ENCODE peak calls at places on chromosomes 13 and 19, in five cellular contexts. One of them, this sample, is unnamed.

GRCh38 chr19:1063030-1063908 is 3.7 kb upstream of the ARHGAP45 start:
- DNase-seq in cardiac fibroblast: no peak
- DNase-seq in tibial nerve: no peak
- DNase-seq in dorsolateral prefrontal cortex: no peak
- DNase-seq in omental fat pad: no peak
- DNase-seq in this sample: peak; percentile 65

GRCh38 chr19:18385675-18386542 is at the start of gene GDF15:
- DNase-seq in dorsolateral prefrontal cortex: no peak
- DNase-seq in cardiac fibroblast: peak; percentile 92
- DNase-seq in tibial nerve: peak; percentile 70
- DNase-seq in omental fat pad: no peak
- DNase-seq in this sample: peak; percentile 73

GRCh38 chr13:63636231-63636993 is 2220.8 kb upstream of the PCDH20 start:
- DNase-seq in dorsolateral prefrontal cortex: no peak
- DNase-seq in tibial nerve: no peak
- DNase-seq in cardiac fibroblast: peak; percentile 0
- DNase-seq in omental fat pad: no peak
- DNase-seq in this sample: peak; percentile 4

GRCh38 chr13:107721436-107721835 is 493.9 kb downstream of the LIG4 start:
- DNase-seq in dorsolateral prefrontal cortex: no peak
- DNase-seq in tibial nerve: no peak
- DNase-seq in omental fat pad: no peak
- DNase-seq in cardiac fibroblast: no peak
- DNase-seq in this sample: no peak

GRCh38 chr19:3015126-3016057 is 13.7 kb downstream of the TLE2 start:
- DNase-seq in omental fat pad: no peak
- DNase-seq in tibial nerve: no peak
- DNase-seq in cardiac fibroblast: no peak
- DNase-seq in dorsolateral prefrontal cortex: no peak
- DNase-seq in this sample: no peak

GRCh38 chr13:59587971-59588716 is 575.6 kb downstream of the DIAPH3 start:
- DNase-seq in cardiac fibroblast: no peak
- DNase-seq in omental fat pad: no peak
- DNase-seq in tibial nerve: no peak
- DNase-seq in dorsolateral prefrontal cortex: no peak
- DNase-seq in this sample: no peak

GRCh38 chr13:96982672-96983071 is 11.6 kb downstream of the OXGR1 start:
- DNase-seq in dorsolateral prefrontal cortex: no peak
- DNase-seq in tibial nerve: peak; percentile 11
- DNase-seq in omental fat pad: no peak
- DNase-seq in cardiac fibroblast: peak; percentile 72
- DNase-seq in this sample: no peak

GRCh38 chr13:46492946-46493345 is 60.0 kb upstream of the LRCH1 start:
- DNase-seq in tibial nerve: peak; percentile 50
- DNase-seq in omental fat pad: no peak
- DNase-seq in cardiac fibroblast: peak; percentile 74
- DNase-seq in dorsolateral prefrontal cortex: no peak
- DNase-seq in this sample: peak; percentile 32

GRCh38 chr19:18167975-18168645 is 5.5 kb upstream of the IFI30 start:
- DNase-seq in cardiac fibroblast: peak; percentile 50
- DNase-seq in dorsolateral prefrontal cortex: no peak
- DNase-seq in omental fat pad: no peak
- DNase-seq in tibial nerve: no peak
- DNase-seq in this sample: peak; percentile 93

GRCh38 chr13:38045278-38046048 is 175.9 kb upstream of the TRPC4 start:
- DNase-seq in tibial nerve: no peak
- DNase-seq in omental fat pad: no peak
- DNase-seq in cardiac fibroblast: peak; percentile 60
- DNase-seq in dorsolateral prefrontal cortex: no peak
- DNase-seq in this sample: no peak

GRCh38 chr19:53898680-53899341 is 10.3 kb upstream of the CACNG7 start:
- DNase-seq in dorsolateral prefrontal cortex: no peak
- DNase-seq in omental fat pad: no peak
- DNase-seq in cardiac fibroblast: no peak
- DNase-seq in tibial nerve: no peak
- DNase-seq in this sample: no peak

GRCh38 chr13:32214073-32214472 is 101.1 kb downstream of the ZAR1L start:
- DNase-seq in omental fat pad: no peak
- DNase-seq in tibial nerve: no peak
- DNase-seq in dorsolateral prefrontal cortex: no peak
- DNase-seq in cardiac fibroblast: no peak
- DNase-seq in this sample: no peak

GRCh38 chr19:49514151-49514550 is 1.7 kb downstream of the FCGRT start:
- DNase-seq in cardiac fibroblast: no peak
- DNase-seq in dorsolateral prefrontal cortex: no peak
- DNase-seq in omental fat pad: no peak
- DNase-seq in tibial nerve: no peak
- DNase-seq in this sample: no peak

GRCh38 chr19:45446944-45447343 is 20.9 kb upstream of the FOSB start:
- DNase-seq in dorsolateral prefrontal cortex: no peak
- DNase-seq in tibial nerve: no peak
- DNase-seq in cardiac fibroblast: no peak
- DNase-seq in omental fat pad: no peak
- DNase-seq in this sample: no peak

GRCh38 chr19:13850910-13851753 is 25.8 kb upstream of the NANOS3 start:
- DNase-seq in dorsolateral prefrontal cortex: peak; percentile 84
- DNase-seq in omental fat pad: peak; percentile 81
- DNase-seq in cardiac fibroblast: peak; percentile 95
- DNase-seq in tibial nerve: peak; percentile 80
- DNase-seq in this sample: no peak

GRCh38 chr19:53877361-53877766 is 4.6 kb upstream of the PRKCG start:
- DNase-seq in tibial nerve: no peak
- DNase-seq in cardiac fibroblast: peak; percentile 38
- DNase-seq in dorsolateral prefrontal cortex: no peak
- DNase-seq in omental fat pad: no peak
- DNase-seq in this sample: no peak

GRCh38 chr13:107376393-107377085 is 808.6 kb upstream of the ARGLU1 start:
- DNase-seq in tibial nerve: no peak
- DNase-seq in dorsolateral prefrontal cortex: no peak
- DNase-seq in omental fat pad: no peak
- DNase-seq in cardiac fibroblast: peak; percentile 22
- DNase-seq in this sample: no peak

GRCh38 chr13:66532146-66532545 is 698.0 kb downstream of the PCDH9 start:
- DNase-seq in cardiac fibroblast: peak; percentile 32
- DNase-seq in omental fat pad: no peak
- DNase-seq in tibial nerve: no peak
- DNase-seq in dorsolateral prefrontal cortex: no peak
- DNase-seq in this sample: no peak

GRCh38 chr13:33349996-33350826 is 64.7 kb upstream of the STARD13 start:
- DNase-seq in omental fat pad: no peak
- DNase-seq in dorsolateral prefrontal cortex: peak; percentile 10
- DNase-seq in cardiac fibroblast: peak; percentile 56
- DNase-seq in tibial nerve: peak; percentile 41
- DNase-seq in this sample: no peak

GRCh38 chr19:19610376-19611240 is 7.9 kb downstream of the PBX4 start:
- DNase-seq in omental fat pad: no peak
- DNase-seq in cardiac fibroblast: no peak
- DNase-seq in tibial nerve: no peak
- DNase-seq in dorsolateral prefrontal cortex: no peak
- DNase-seq in this sample: no peak

GRCh38 chr13:100473087-100473486 is 115.5 kb downstream of the GGACT start:
- DNase-seq in cardiac fibroblast: no peak
- DNase-seq in dorsolateral prefrontal cortex: no peak
- DNase-seq in omental fat pad: no peak
- DNase-seq in tibial nerve: no peak
- DNase-seq in this sample: no peak

GRCh38 chr13:46745062-46745461 is 51.9 kb downstream of the ESD start:
- DNase-seq in dorsolateral prefrontal cortex: no peak
- DNase-seq in cardiac fibroblast: no peak
- DNase-seq in omental fat pad: no peak
- DNase-seq in tibial nerve: no peak
- DNase-seq in this sample: no peak

GRCh38 chr19:2494084-2494446 is 18.1 kb downstream of the GADD45B start:
- DNase-seq in cardiac fibroblast: peak; percentile 58
- DNase-seq in tibial nerve: no peak
- DNase-seq in dorsolateral prefrontal cortex: peak; percentile 49
- DNase-seq in omental fat pad: no peak
- DNase-seq in this sample: peak; percentile 26

DNA sequence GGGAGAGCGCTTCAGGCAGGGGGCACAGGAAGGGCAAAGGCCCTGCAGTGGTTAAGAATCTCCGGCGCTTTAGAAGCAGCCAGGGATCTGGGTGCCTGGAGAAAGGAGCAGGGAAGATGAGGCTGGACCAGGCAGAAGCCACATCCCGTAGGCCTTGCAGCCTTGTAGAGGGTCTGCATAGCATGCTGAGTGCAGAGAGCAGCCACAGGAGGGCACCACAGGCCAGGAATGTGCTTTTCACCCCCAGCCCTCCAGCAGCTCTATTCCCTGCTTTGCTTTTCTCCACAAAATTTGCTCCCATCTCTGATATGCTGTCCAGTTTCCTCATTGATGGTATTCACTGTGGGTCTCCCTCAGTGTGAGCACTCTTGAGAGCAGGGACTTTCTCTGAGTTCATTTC is 5.7 kb downstream of the WDR62 start:
- DNase-seq in dorsolateral prefrontal cortex: peak; percentile 77
- DNase-seq in tibial nerve: peak; percentile 53
- DNase-seq in omental fat pad: no peak
- DNase-seq in cardiac fibroblast: peak; percentile 78
- DNase-seq in this sample: peak; percentile 61
- TF ChIP-seq CTCF in dorsolateral prefrontal cortex: peak; percentile 79
- TF ChIP-seq CTCF in tibial nerve: peak; percentile 67
- TF ChIP-seq CTCF in omental fat pad: no peak
- TF ChIP-seq CTCF in cardiac fibroblast: peak; percentile 75
- TF ChIP-seq CTCF in this sample: peak; percentile 85

DNA sequence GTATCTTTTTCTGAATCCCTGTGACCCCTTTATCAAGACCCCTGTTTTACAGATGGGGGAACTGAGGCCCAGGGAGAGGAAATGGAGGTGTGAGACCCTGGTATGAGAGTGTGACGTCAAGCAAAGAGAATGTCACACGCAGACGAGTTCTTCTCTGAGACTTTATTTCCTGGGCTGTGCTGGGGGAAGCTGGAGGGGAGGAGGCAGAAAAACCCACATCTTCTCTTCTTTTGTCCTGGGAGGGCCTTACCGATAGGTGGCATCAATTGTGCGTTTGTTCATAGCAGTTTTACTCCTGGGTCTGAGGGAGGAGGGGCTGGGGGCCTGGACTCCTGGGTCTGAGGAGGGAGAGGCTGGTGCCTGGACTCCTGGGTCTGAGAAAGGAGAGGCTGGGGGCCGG is 4.9 kb upstream of the KLK15 start:
- DNase-seq in omental fat pad: no peak
- DNase-seq in tibial nerve: no peak
- DNase-seq in cardiac fibroblast: no peak
- DNase-seq in dorsolateral prefrontal cortex: no peak
- DNase-seq in this sample: peak; percentile 73
- TF ChIP-seq CTCF in omental fat pad: no peak
- TF ChIP-seq CTCF in tibial nerve: no peak
- TF ChIP-seq CTCF in cardiac fibroblast: no peak
- TF ChIP-seq CTCF in dorsolateral prefrontal cortex: no peak
- TF ChIP-seq CTCF in this sample: peak; percentile 59

DNA sequence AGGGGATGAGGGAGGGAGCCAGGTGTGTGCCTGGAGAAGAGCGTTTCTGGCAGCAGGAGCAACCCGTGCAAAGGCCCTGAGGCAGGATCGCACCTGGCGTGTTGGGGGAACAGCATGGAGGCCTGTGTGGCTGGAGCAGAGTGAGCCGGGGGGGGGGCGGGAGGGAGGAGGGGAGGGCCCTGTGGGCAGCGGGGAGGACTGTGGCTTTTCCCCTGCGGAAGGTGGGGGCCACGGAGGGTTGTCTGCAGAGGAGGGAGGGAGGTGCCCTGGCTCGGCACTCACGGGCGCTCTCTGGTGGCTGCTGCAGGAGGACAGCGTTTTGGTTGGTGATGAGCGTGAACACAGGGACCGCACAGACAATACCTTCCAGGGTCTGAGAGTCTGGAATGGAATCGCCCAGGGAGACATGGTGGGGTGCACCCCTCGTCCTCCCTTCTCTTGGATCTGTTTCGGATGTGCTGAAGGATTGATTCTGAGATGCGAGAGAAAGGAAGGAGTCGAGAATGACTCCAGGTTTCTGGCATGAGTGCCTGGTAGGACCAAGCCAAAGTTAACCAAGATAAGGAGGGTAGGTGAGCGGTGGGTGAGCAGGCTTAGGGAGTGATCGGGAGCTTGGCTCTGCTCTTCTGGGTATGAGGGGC is 6.5 kb downstream of the RAB11B start:
- DNase-seq in dorsolateral prefrontal cortex: peak; percentile 70
- DNase-seq in tibial nerve: peak; percentile 43
- DNase-seq in omental fat pad: no peak
- DNase-seq in cardiac fibroblast: peak; percentile 64
- DNase-seq in this sample: peak; percentile 85
- TF ChIP-seq CTCF in dorsolateral prefrontal cortex: peak; percentile 73
- TF ChIP-seq CTCF in tibial nerve: peak; percentile 63
- TF ChIP-seq CTCF in omental fat pad: peak; percentile 48
- TF ChIP-seq CTCF in cardiac fibroblast: peak; percentile 84
- TF ChIP-seq CTCF in this sample: peak; percentile 74

GRCh38 chr19:47848871-47849473 is 10.1 kb upstream of the TPRX2 start:
- DNase-seq in cardiac fibroblast: peak; percentile 15
- DNase-seq in omental fat pad: no peak
- DNase-seq in dorsolateral prefrontal cortex: no peak
- DNase-seq in tibial nerve: no peak
- DNase-seq in this sample: no peak
- TF ChIP-seq CTCF in cardiac fibroblast: peak; percentile 49
- TF ChIP-seq CTCF in omental fat pad: no peak
- TF ChIP-seq CTCF in dorsolateral prefrontal cortex: peak; percentile 29
- TF ChIP-seq CTCF in tibial nerve: no peak
- TF ChIP-seq CTCF in this sample: peak; percentile 42

GRCh38 chr13:40563350-40564125 is 102.9 kb downstream of the FOXO1 start:
- DNase-seq in omental fat pad: no peak
- DNase-seq in tibial nerve: no peak
- DNase-seq in dorsolateral prefrontal cortex: no peak
- DNase-seq in cardiac fibroblast: peak; percentile 69
- DNase-seq in this sample: no peak

GRCh38 chr13:40562975-40563349 is 103.5 kb downstream of the FOXO1 start:
- DNase-seq in tibial nerve: no peak
- DNase-seq in omental fat pad: no peak
- DNase-seq in cardiac fibroblast: no peak
- DNase-seq in dorsolateral prefrontal cortex: no peak
- DNase-seq in this sample: no peak

GRCh38 chr13:40565282-40566148 is 100.9 kb downstream of the FOXO1 start:
- DNase-seq in dorsolateral prefrontal cortex: no peak
- DNase-seq in omental fat pad: no peak
- DNase-seq in tibial nerve: no peak
- DNase-seq in cardiac fibroblast: no peak
- DNase-seq in this sample: no peak

GRCh38 chr13:40566811-40567210 is 99.6 kb downstream of the FOXO1 start:
- DNase-seq in cardiac fibroblast: no peak
- DNase-seq in dorsolateral prefrontal cortex: no peak
- DNase-seq in tibial nerve: no peak
- DNase-seq in omental fat pad: no peak
- DNase-seq in this sample: no peak

DNA sequence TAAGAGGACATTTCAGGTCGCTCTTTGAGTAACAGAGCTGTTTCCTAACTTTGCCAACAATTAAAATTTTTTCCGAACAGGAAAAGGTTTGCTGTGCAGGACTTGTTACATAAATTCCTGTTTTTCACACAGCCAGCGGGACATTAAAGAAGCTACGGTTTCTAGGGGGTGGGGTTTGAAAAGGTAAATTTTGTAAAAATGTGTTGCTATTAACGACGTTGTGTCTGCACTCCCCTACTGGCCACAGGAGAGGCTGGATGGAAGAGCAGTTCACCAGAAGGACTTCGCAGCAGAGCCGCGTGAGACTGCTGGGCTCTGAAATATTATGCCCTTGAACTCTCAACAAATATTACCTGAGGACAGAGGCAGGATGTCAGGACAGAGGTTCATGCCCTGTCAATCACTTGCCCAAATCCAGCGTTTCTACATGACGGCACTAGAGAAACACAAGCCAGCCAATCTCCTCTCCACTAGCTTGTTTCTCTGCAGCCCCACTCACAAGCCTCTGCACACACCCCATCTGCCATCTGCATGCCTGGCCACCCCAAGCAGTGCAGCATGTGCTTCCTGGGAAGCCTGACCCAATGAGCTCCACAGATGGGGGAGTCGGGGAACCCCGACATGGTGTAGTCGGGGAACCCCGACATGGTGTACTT is 102.0 kb downstream of the FOXO1 start:
- DNase-seq in cardiac fibroblast: peak; percentile 39
- DNase-seq in tibial nerve: no peak
- DNase-seq in omental fat pad: no peak
- DNase-seq in dorsolateral prefrontal cortex: no peak
- DNase-seq in this sample: peak; percentile 18
- TF ChIP-seq CTCF in cardiac fibroblast: peak; percentile 36
- TF ChIP-seq CTCF in tibial nerve: no peak
- TF ChIP-seq CTCF in omental fat pad: no peak
- TF ChIP-seq CTCF in dorsolateral prefrontal cortex: no peak
- TF ChIP-seq CTCF in this sample: no peak